ENCODE peak calls at places on chromosomes 2 and 18, in eight cellular contexts. K is GM23248, R is HCT116, S is GM23338, N is PC-3, X is SK-N-SH, Q is OCI-LY7, G is hepatocyte. O is an unnamed sample. For H3K9me2, the result is how much of the 10 kb centered on the place peaks cover.

GRCh38 chr2:176534798-176535479 is 265.7 kb downstream of the MTX2 start:
- DNase-seq in K (peak), R (no peak), S (no peak), N (peak), X (no peak), Q (no peak), G (no peak), O (no peak)

GRCh38 chr2:162430323-162430722 is 86.4 kb downstream of the GCA start:
- DNase-seq in K (no peak), R (no peak), S (peak), N (no peak), X (no peak), Q (no peak), G (no peak), O (no peak)

GRCh38 chr2:47346107-47346506 is 56.8 kb upstream of the MSH2 start:
- DNase-seq in K (no peak), R (no peak), S (peak), N (peak), X (no peak), Q (no peak), G (no peak), O (no peak)

GRCh38 chr2:231613655-231614558 is 21.2 kb downstream of the TEX44 start:
- DNase-seq in K (peak), R (peak), S (peak), N (peak), X (peak), Q (peak), G (peak), O (peak)

GRCh38 chr2:54000524-54000923 is 29.7 kb upstream of the PSME4 start:
- DNase-seq in K (no peak), R (no peak), S (no peak), N (no peak), X (no peak), Q (no peak), G (peak), O (no peak)

GRCh38 chr2:29011650-29012060 is 30.6 kb downstream of the TOGARAM2 start:
- DNase-seq in K (no peak), R (no peak), S (no peak), N (no peak), X (peak), Q (no peak), G (no peak), O (no peak)

GRCh38 chr2:141844232-141844631 is 286.6 kb downstream of the LRP1B start:
- DNase-seq in K (no peak), R (no peak), S (no peak), N (no peak), X (no peak), Q (no peak), G (no peak), O (no peak)

GRCh38 chr2:102667072-102667471 is 47.7 kb downstream of the SLC9A2 start:
- DNase-seq in K (no peak), R (no peak), S (no peak), N (no peak), X (no peak), Q (no peak), G (no peak), O (no peak)

GRCh38 chr18:9101730-9102390 is 639 bp upstream of the NDUFV2 start:
- DNase-seq in K (peak), R (peak), S (no peak), N (peak), X (peak), Q (peak), G (peak), O (peak)

GRCh38 chr2:111640480-111640879 is 243.5 kb downstream of the ANAPC1 start:
- DNase-seq in K (no peak), R (no peak), S (no peak), N (no peak), X (no peak), Q (no peak), G (no peak), O (no peak)

GRCh38 chr2:150586858-150587257 is 99.4 kb upstream of the RND3 start:
- DNase-seq in K (peak), R (no peak), S (no peak), N (peak), X (no peak), Q (no peak), G (no peak), O (no peak)

GRCh38 chr2:31556921-31557320 is 23.8 kb downstream of the SRD5A2 start:
- DNase-seq in K (no peak), R (no peak), S (no peak), N (no peak), X (no peak), Q (no peak), G (no peak), O (no peak)

GRCh38 chr2:176159678-176160250 is 2.7 kb downstream of the HOXD3 start:
- DNase-seq in K (no peak), R (no peak), S (peak), N (no peak), X (no peak), Q (no peak), G (no peak), O (no peak)

GRCh38 chr2:57160976-57161375 is 885.6 kb upstream of the VRK2 start:
- DNase-seq in K (peak), R (no peak), S (no peak), N (peak), X (no peak), Q (no peak), G (no peak), O (no peak)

GRCh38 chr2:120943403-120944034 is 207.9 kb downstream of the GLI2 start:
- DNase-seq in K (no peak), R (no peak), S (no peak), N (no peak), X (no peak), Q (no peak), G (no peak), O (no peak)

GRCh38 chr2:55952415-55952814 is 28.8 kb upstream of the EFEMP1 start:
- DNase-seq in K (no peak), R (no peak), S (no peak), N (no peak), X (no peak), Q (peak), G (no peak), O (no peak)

GRCh38 chr2:237662671-237663093 is 35.3 kb downstream of the LRRFIP1 start:
- DNase-seq in K (peak), R (peak), S (peak), N (peak), X (peak), Q (peak), G (peak), O (peak)
- TF ChIP-seq EZH2phosphoT487 in K (no peak), R (no peak), S (no peak), N (no peak), X (no peak), Q (no peak), G (no peak), O (no peak)

DNA sequence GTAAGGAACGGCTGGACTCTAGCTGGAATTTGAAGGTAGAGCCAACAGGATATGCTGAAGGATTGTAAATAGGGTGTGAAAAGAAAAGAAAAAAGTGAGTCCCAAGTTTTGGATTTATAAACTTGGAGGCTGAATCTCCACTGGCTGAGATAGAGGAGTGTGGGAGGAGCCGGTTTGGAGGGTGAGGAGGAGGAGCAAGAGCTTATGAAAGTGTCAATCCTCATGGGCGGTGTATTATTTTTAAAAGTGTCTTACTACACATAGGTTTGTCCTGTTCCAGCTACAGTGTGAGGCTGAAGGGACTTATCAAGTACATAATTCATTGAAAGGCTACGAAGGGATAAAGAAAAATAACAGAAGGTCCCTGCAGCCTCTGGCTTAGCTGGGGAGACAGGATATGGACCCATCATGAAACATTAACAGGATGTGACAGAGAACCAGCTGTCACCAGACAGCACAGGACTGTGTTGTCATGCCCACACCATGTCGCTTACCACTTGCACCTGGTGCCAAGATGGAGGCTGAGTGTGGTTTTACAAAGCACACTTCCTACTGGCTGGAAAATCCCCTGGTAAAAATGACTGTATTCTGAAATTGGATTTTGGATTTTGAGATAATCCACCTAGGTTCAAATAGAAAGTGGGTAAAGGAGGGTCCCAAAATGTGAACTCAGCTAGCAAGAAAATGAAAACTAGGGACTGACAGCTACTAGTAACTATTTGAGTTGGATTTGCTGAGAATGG is 2.5 kb upstream of the MREG start:
- DNase-seq in K (no peak), R (no peak), S (no peak), N (no peak), X (no peak), Q (peak), G (no peak), O (peak)
- H3K9me2 ChIP-seq in K (under half), R (under half), S (under half), N (under half), X (under half), Q (under half), G (under half), O (under half)

GRCh38 chr18:76985156-76985950 is 147.2 kb downstream of the MBP start:
- DNase-seq in K (no peak), R (no peak), S (no peak), N (no peak), X (no peak), Q (no peak), G (no peak), O (no peak)
- TF ChIP-seq EZH2phosphoT487 in K (no peak), R (no peak), S (no peak), N (no peak), X (no peak), Q (no peak), G (no peak), O (no peak)

GRCh38 chr18:28164772-28165483 is 12.0 kb downstream of the CDH2 start:
- DNase-seq in K (no peak), R (no peak), S (no peak), N (no peak), X (no peak), Q (no peak), G (no peak), O (no peak)
- H3K9me2 ChIP-seq in K (under half), R (under half), S (under half), N (under half), X (under half), Q (under half), G (under half), O (under half)

DNA sequence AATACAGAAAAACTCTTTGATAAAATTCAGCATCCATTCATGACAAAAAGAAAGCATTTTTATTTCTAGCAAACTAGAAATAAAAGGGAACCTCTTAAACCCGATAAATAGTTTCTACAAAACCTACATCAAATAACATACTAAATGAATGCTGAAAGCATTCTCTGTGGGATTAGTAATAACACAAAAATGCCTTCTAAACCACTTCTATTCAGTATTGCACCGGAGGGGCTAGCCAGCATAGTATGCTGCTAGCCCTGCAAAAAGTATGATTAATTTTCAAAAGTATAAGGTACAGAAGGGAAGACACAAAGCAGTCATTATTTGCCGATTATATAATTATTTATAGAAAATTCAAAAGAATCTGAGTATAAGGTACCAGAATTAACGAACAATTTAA is 145.2 kb downstream of the DTNB start:
- DNase-seq in K (peak), R (no peak), S (no peak), N (peak), X (no peak), Q (no peak), G (no peak), O (no peak)
- TF ChIP-seq EZH2phosphoT487 in K (no peak), R (no peak), S (no peak), N (no peak), X (no peak), Q (no peak), G (no peak), O (no peak)

O was measured in MM.1S.